ENCODE peak calls at places on chromosomes 5 and 9, in seven cellular contexts. W is fibroblast of mammary gland, S is testis, I is suprapubic skin, Z is fibroblast of villous mesenchyme, E is heart left ventricle, D is HFF-Myc. T is an unnamed sample.

GRCh38 chr5:88889165-88890069 is 6.4 kb upstream of the MEF2C start:
- DNase-seq in D (no peak), Z (peak), E (peak), W (peak), S (peak), I (peak), T (no peak)

GRCh38 chr5:8908055-8908683 is 637.7 kb downstream of the SEMA5A start:
- DNase-seq in E (no peak), W (peak), D (peak), I (no peak), S (peak), Z (peak), T (no peak)

GRCh38 chr5:36367524-36367923 is 65.8 kb upstream of the RANBP3L start:
- DNase-seq in E (no peak), Z (peak), W (peak), D (no peak), I (no peak), S (peak), T (no peak)

GRCh38 chr5:100758780-100759179 is 144.3 kb downstream of the ST8SIA4 start:
- DNase-seq in I (no peak), S (no peak), D (no peak), Z (no peak), E (no peak), W (no peak), T (no peak)

GRCh38 chr5:62477801-62478200 is 65.2 kb downstream of the IPO11 start:
- DNase-seq in S (no peak), Z (peak), D (no peak), W (peak), I (no peak), E (no peak), T (peak)

GRCh38 chr5:116574682-116575634 is at the start of gene SEMA6A:
- DNase-seq in W (peak), Z (peak), I (peak), E (peak), S (peak), D (peak), T (peak)

GRCh38 chr9:91481971-91482370 is 58.3 kb upstream of the NFIL3 start:
- DNase-seq in I (no peak), S (no peak), W (no peak), Z (peak), E (no peak), D (no peak), T (no peak)

GRCh38 chr5:127296321-127296720 is 5.7 kb downstream of the MEGF10 start:
- DNase-seq in Z (peak), E (no peak), D (no peak), I (no peak), W (peak), S (no peak), T (peak)

GRCh38 chr5:73796164-73797141 is 170.5 kb downstream of the ARHGEF28 start:
- DNase-seq in W (peak), I (no peak), E (peak), S (peak), D (peak), Z (peak), T (peak)

GRCh38 chr9:100492952-100493351 is 20.0 kb downstream of the TMEFF1 start:
- DNase-seq in I (no peak), Z (peak), D (peak), E (peak), S (no peak), W (peak), T (no peak)

GRCh38 chr5:176564002-176564401 is 14.9 kb downstream of the CDHR2 start:
- DNase-seq in E (no peak), D (no peak), Z (no peak), W (no peak), I (no peak), S (no peak), T (no peak)

GRCh38 chr5:14714706-14715105 is 50.2 kb downstream of the OTULIN start:
- DNase-seq in D (no peak), W (no peak), Z (no peak), I (no peak), E (no peak), S (no peak), T (peak)

GRCh38 chr9:86434039-86434726 is 80.0 kb upstream of the TUT7 start:
- DNase-seq in Z (peak), W (peak), D (peak), I (no peak), E (no peak), S (no peak), T (peak)

GRCh38 chr5:173795601-173796000 is 92.5 kb upstream of the CPEB4 start:
- DNase-seq in Z (no peak), I (no peak), S (no peak), D (no peak), E (no peak), W (no peak), T (no peak)

GRCh38 chr5:76615759-76616158 is 7.4 kb downstream of the F2RL2 start:
- DNase-seq in D (no peak), S (no peak), Z (no peak), E (no peak), I (no peak), W (peak), T (peak)

GRCh38 chr5:67363195-67363594 is 166.6 kb upstream of the CD180 start:
- DNase-seq in D (no peak), W (no peak), E (no peak), Z (no peak), S (no peak), I (no peak), T (no peak)

GRCh38 chr9:121560921-121561320 is 61.3 kb upstream of the GGTA1 start:
- DNase-seq in E (no peak), I (no peak), D (no peak), Z (no peak), W (no peak), S (no peak), T (no peak)

GRCh38 chr5:126963822-126964375 is 66.5 kb downstream of the MARCHF3 start:
- DNase-seq in Z (no peak), E (no peak), D (no peak), W (no peak), I (no peak), S (no peak), T (no peak)

GRCh38 chr9:11064853-11065252 is 452.1 kb upstream of the PTPRD start:
- DNase-seq in I (no peak), S (peak), W (no peak), E (no peak), D (no peak), Z (no peak), T (no peak)

GRCh38 chr5:156367602-156368001 is 40.6 kb downstream of the SGCD start:
- DNase-seq in Z (peak), D (peak), W (peak), E (peak), S (no peak), I (no peak), T (peak)

GRCh38 chr9:129719135-129719534 is 33.7 kb downstream of the PTGES start:
- DNase-seq in S (no peak), E (no peak), Z (no peak), W (no peak), D (no peak), I (no peak), T (no peak)

GRCh38 chr9:124035001-124035650 is 23.6 kb downstream of the LHX2 start:
- DNase-seq in S (no peak), E (no peak), I (no peak), W (no peak), Z (no peak), D (no peak), T (no peak)

GRCh38 chr9:91546574-91546973 is 122.9 kb upstream of the NFIL3 start:
- DNase-seq in I (no peak), D (no peak), S (no peak), Z (no peak), E (no peak), W (peak), T (peak)

GRCh38 chr5:9737265-9737664 is 107.1 kb upstream of the TAS2R1 start:
- DNase-seq in S (no peak), D (no peak), Z (no peak), W (no peak), I (no peak), E (no peak), T (no peak)

GRCh38 chr5:120734033-120734432 is 269.9 kb downstream of the PRR16 start:
- DNase-seq in S (peak), W (peak), Z (no peak), E (no peak), I (no peak), D (peak), T (peak)

GRCh38 chr5:90709323-90710148 is 150.9 kb downstream of the ADGRV1 start:
- DNase-seq in I (no peak), W (peak), Z (peak), D (peak), S (peak), E (no peak), T (peak)
- TF ChIP-seq CTCF in I (peak), W (peak), Z (peak), D (peak), S (peak), E (peak), T (peak)

DNA sequence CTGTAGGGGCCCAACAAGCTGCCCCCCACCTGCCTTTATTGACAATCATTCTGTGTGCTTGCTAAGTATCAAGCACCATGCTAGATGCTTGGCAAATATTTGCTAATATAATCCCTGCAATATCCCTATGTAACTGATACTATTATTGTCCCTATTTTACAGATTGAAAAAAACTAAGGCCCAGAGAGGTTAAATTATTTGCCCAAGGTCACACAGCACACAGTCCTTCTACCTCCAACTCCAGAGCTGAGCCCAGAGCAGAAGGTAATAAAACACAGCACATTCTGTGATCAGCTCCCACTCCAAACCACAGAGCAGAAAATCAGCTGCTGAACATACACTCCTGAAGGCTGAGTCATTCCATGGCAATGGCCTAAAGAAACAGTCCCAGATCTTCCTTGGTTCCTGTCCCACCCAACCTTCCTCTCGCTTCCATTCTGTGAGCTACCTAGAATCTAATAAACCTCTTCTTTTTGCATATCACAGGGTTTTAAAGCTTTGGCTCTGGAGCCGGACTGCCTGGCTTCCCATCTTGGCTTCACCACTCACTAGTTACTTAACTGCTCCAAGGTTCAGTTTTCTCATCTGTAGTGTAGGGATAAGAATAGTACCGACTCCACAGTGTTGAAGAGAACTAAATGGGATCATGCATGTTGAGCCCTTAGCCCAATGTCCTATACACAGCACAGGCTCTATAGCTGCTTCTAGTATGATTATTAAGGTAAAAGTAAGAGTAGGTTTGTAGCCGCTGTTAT is 66.7 kb upstream of the ADRA1B start:
- DNase-seq in I (no peak), W (peak), Z (peak), D (peak), S (no peak), E (no peak), T (peak)
- H3K4me3 ChIP-seq in I (no peak), W (no peak), Z (no peak), D (no peak), S (no peak), E (no peak), T (no peak)

GRCh38 chr9:99197987-99198386 is 23.8 kb downstream of the ALG2 start:
- DNase-seq in W (no peak), S (no peak), Z (no peak), E (no peak), I (no peak), D (no peak), T (peak)

GRCh38 chr9:99193466-99193821 is 28.3 kb downstream of the ALG2 start:
- DNase-seq in Z (no peak), I (no peak), W (no peak), E (no peak), S (no peak), D (no peak), T (no peak)

GRCh38 chr9:99192786-99193465 is 28.8 kb downstream of the ALG2 start:
- DNase-seq in W (peak), E (no peak), Z (no peak), D (no peak), S (no peak), I (no peak), T (peak)

GRCh38 chr9:99199938-99200539 is 21.7 kb downstream of the ALG2 start:
- DNase-seq in S (no peak), W (no peak), D (no peak), Z (no peak), E (no peak), I (no peak), T (no peak)

GRCh38 chr9:99197124-99197630 is 24.6 kb downstream of the ALG2 start:
- DNase-seq in E (no peak), S (no peak), W (no peak), Z (no peak), I (no peak), D (no peak), T (no peak)
- TF ChIP-seq CTCF in E (no peak), S (no peak), W (no peak), Z (no peak), I (no peak), D (no peak), T (no peak)

GRCh38 chr5:1382248-1382700 is 37.4 kb upstream of the CLPTM1L start:
- DNase-seq in E (no peak), S (no peak), Z (no peak), I (no peak), W (no peak), D (no peak), T (no peak)
- H3K4me3 ChIP-seq in E (no peak), S (no peak), Z (no peak), I (no peak), W (no peak), D (no peak), T (no peak)

GRCh38 chr5:38662088-38662487 is 105.6 kb upstream of the LIFR start:
- DNase-seq in W (no peak), S (no peak), Z (no peak), I (no peak), E (no peak), D (no peak), T (no peak)
- TF ChIP-seq CTCF in W (no peak), S (no peak), Z (no peak), I (no peak), E (no peak), D (no peak), T (no peak)